ENCODE peak calls at places on chromosomes 5 and 9, in seven cellular contexts. One of them, this sample, is unnamed. For H3K36me3, the result is how much of the 10 kb centered on the place peaks cover.

GRCh38 chr9:87324613-87325194 is 173.0 kb upstream of the DAPK1 start:
- DNase-seq in left ventricle myocardium inferior: no peak
- DNase-seq in IMR-90: peak
- DNase-seq in right atrium auricular region: no peak
- DNase-seq in H7: peak
- DNase-seq in PC-3: peak
- DNase-seq in naive thymus-derived CD4-positive, alpha-beta T cell: peak
- DNase-seq in this sample: peak

GRCh38 chr5:473344-474192 is 30.6 kb downstream of the EXOC3 start:
- DNase-seq in left ventricle myocardium inferior: peak
- DNase-seq in IMR-90: peak
- DNase-seq in right atrium auricular region: no peak
- DNase-seq in H7: peak
- DNase-seq in PC-3: peak
- DNase-seq in naive thymus-derived CD4-positive, alpha-beta T cell: peak
- DNase-seq in this sample: peak

GRCh38 chr9:133633681-133633990 is 2.5 kb upstream of the DBH start:
- DNase-seq in left ventricle myocardium inferior: no peak
- DNase-seq in IMR-90: no peak
- DNase-seq in right atrium auricular region: no peak
- DNase-seq in H7: peak
- DNase-seq in PC-3: no peak
- DNase-seq in naive thymus-derived CD4-positive, alpha-beta T cell: no peak
- DNase-seq in this sample: no peak

GRCh38 chr5:168793844-168794837 is 215.0 kb upstream of the PANK3 start:
- DNase-seq in left ventricle myocardium inferior: no peak
- DNase-seq in IMR-90: peak
- DNase-seq in right atrium auricular region: peak
- DNase-seq in H7: no peak
- DNase-seq in PC-3: no peak
- DNase-seq in naive thymus-derived CD4-positive, alpha-beta T cell: no peak
- DNase-seq in this sample: no peak

GRCh38 chr9:89185980-89186379 is 7.4 kb upstream of the SHC3 start:
- DNase-seq in left ventricle myocardium inferior: no peak
- DNase-seq in IMR-90: peak
- DNase-seq in right atrium auricular region: no peak
- DNase-seq in H7: peak
- DNase-seq in PC-3: peak
- DNase-seq in naive thymus-derived CD4-positive, alpha-beta T cell: no peak
- DNase-seq in this sample: peak

GRCh38 chr5:126810983-126811382 is 34.0 kb downstream of the LMNB1 start:
- DNase-seq in left ventricle myocardium inferior: no peak
- DNase-seq in IMR-90: no peak
- DNase-seq in right atrium auricular region: no peak
- DNase-seq in H7: no peak
- DNase-seq in PC-3: no peak
- DNase-seq in naive thymus-derived CD4-positive, alpha-beta T cell: no peak
- DNase-seq in this sample: no peak

GRCh38 chr9:132078369-132079356 is 1.0 kb downstream of the MED27 start:
- DNase-seq in left ventricle myocardium inferior: no peak
- DNase-seq in IMR-90: peak
- DNase-seq in right atrium auricular region: no peak
- DNase-seq in H7: no peak
- DNase-seq in PC-3: peak
- DNase-seq in naive thymus-derived CD4-positive, alpha-beta T cell: peak
- DNase-seq in this sample: peak

GRCh38 chr5:109455598-109456096 is 45.9 kb upstream of the PJA2 start:
- DNase-seq in left ventricle myocardium inferior: no peak
- DNase-seq in IMR-90: peak
- DNase-seq in right atrium auricular region: peak
- DNase-seq in H7: no peak
- DNase-seq in PC-3: peak
- DNase-seq in naive thymus-derived CD4-positive, alpha-beta T cell: no peak
- DNase-seq in this sample: peak

GRCh38 chr9:112532427-112532826 is 45.8 kb downstream of the KIAA1958 start:
- DNase-seq in left ventricle myocardium inferior: no peak
- DNase-seq in IMR-90: peak
- DNase-seq in right atrium auricular region: peak
- DNase-seq in H7: no peak
- DNase-seq in PC-3: no peak
- DNase-seq in naive thymus-derived CD4-positive, alpha-beta T cell: no peak
- DNase-seq in this sample: peak

GRCh38 chr5:33277061-33277460 is 163.7 kb upstream of the TARS1 start:
- DNase-seq in left ventricle myocardium inferior: no peak
- DNase-seq in IMR-90: no peak
- DNase-seq in right atrium auricular region: no peak
- DNase-seq in H7: no peak
- DNase-seq in PC-3: no peak
- DNase-seq in naive thymus-derived CD4-positive, alpha-beta T cell: no peak
- DNase-seq in this sample: no peak

GRCh38 chr9:91411096-91411771 is 12.4 kb downstream of the NFIL3 start:
- DNase-seq in left ventricle myocardium inferior: no peak
- DNase-seq in IMR-90: peak
- DNase-seq in right atrium auricular region: no peak
- DNase-seq in H7: no peak
- DNase-seq in PC-3: peak
- DNase-seq in naive thymus-derived CD4-positive, alpha-beta T cell: no peak
- DNase-seq in this sample: no peak

GRCh38 chr9:137482094-137482781 is 23.1 kb upstream of the NSMF start:
- DNase-seq in left ventricle myocardium inferior: no peak
- DNase-seq in IMR-90: peak
- DNase-seq in right atrium auricular region: peak
- DNase-seq in H7: peak
- DNase-seq in PC-3: peak
- DNase-seq in naive thymus-derived CD4-positive, alpha-beta T cell: peak
- DNase-seq in this sample: peak

GRCh38 chr9:109730228-109730627 is 49.8 kb upstream of the PALM2AKAP2 start:
- DNase-seq in left ventricle myocardium inferior: no peak
- DNase-seq in IMR-90: no peak
- DNase-seq in right atrium auricular region: no peak
- DNase-seq in H7: no peak
- DNase-seq in PC-3: peak
- DNase-seq in naive thymus-derived CD4-positive, alpha-beta T cell: no peak
- DNase-seq in this sample: peak

GRCh38 chr5:10588109-10588775 is 24.4 kb downstream of the ANKRD33B start:
- DNase-seq in left ventricle myocardium inferior: no peak
- DNase-seq in IMR-90: no peak
- DNase-seq in right atrium auricular region: no peak
- DNase-seq in H7: no peak
- DNase-seq in PC-3: no peak
- DNase-seq in naive thymus-derived CD4-positive, alpha-beta T cell: no peak
- DNase-seq in this sample: no peak

GRCh38 chr9:99031994-99032393 is 72.9 kb upstream of the TGFBR1 start:
- DNase-seq in left ventricle myocardium inferior: no peak
- DNase-seq in IMR-90: no peak
- DNase-seq in right atrium auricular region: no peak
- DNase-seq in H7: no peak
- DNase-seq in PC-3: no peak
- DNase-seq in naive thymus-derived CD4-positive, alpha-beta T cell: no peak
- DNase-seq in this sample: no peak

GRCh38 chr5:165242701-165243100 is 1737.3 kb downstream of the MAT2B start:
- DNase-seq in left ventricle myocardium inferior: no peak
- DNase-seq in IMR-90: no peak
- DNase-seq in right atrium auricular region: no peak
- DNase-seq in H7: no peak
- DNase-seq in PC-3: no peak
- DNase-seq in naive thymus-derived CD4-positive, alpha-beta T cell: no peak
- DNase-seq in this sample: no peak

GRCh38 chr5:157458835-157459234 is 1.2 kb upstream of the NIPAL4 start:
- DNase-seq in left ventricle myocardium inferior: no peak
- DNase-seq in IMR-90: no peak
- DNase-seq in right atrium auricular region: no peak
- DNase-seq in H7: peak
- DNase-seq in PC-3: no peak
- DNase-seq in naive thymus-derived CD4-positive, alpha-beta T cell: no peak
- DNase-seq in this sample: no peak

GRCh38 chr9:84670801-84671153 is 1.2 kb downstream of the NTRK2 start:
- DNase-seq in left ventricle myocardium inferior: no peak
- DNase-seq in IMR-90: no peak
- DNase-seq in right atrium auricular region: no peak
- DNase-seq in H7: no peak
- DNase-seq in PC-3: no peak
- DNase-seq in naive thymus-derived CD4-positive, alpha-beta T cell: no peak
- DNase-seq in this sample: no peak

GRCh38 chr5:1346627-1347440 is 1.9 kb upstream of the CLPTM1L start:
- DNase-seq in left ventricle myocardium inferior: no peak
- DNase-seq in IMR-90: no peak
- DNase-seq in right atrium auricular region: no peak
- DNase-seq in H7: no peak
- DNase-seq in PC-3: no peak
- DNase-seq in naive thymus-derived CD4-positive, alpha-beta T cell: no peak
- DNase-seq in this sample: no peak

GRCh38 chr5:132056610-132057497 is 3.6 kb upstream of the IL3 start:
- DNase-seq in left ventricle myocardium inferior: peak
- DNase-seq in IMR-90: no peak
- DNase-seq in right atrium auricular region: peak
- DNase-seq in H7: peak
- DNase-seq in PC-3: no peak
- DNase-seq in naive thymus-derived CD4-positive, alpha-beta T cell: no peak
- DNase-seq in this sample: no peak

GRCh38 chr9:78326564-78326963 is 29.6 kb downstream of the PSAT1 start:
- DNase-seq in left ventricle myocardium inferior: no peak
- DNase-seq in IMR-90: no peak
- DNase-seq in right atrium auricular region: no peak
- DNase-seq in H7: no peak
- DNase-seq in PC-3: no peak
- DNase-seq in naive thymus-derived CD4-positive, alpha-beta T cell: no peak
- DNase-seq in this sample: no peak

GRCh38 chr9:78324682-78325081 is 27.8 kb downstream of the PSAT1 start:
- DNase-seq in left ventricle myocardium inferior: no peak
- DNase-seq in IMR-90: no peak
- DNase-seq in right atrium auricular region: no peak
- DNase-seq in H7: no peak
- DNase-seq in PC-3: no peak
- DNase-seq in naive thymus-derived CD4-positive, alpha-beta T cell: no peak
- DNase-seq in this sample: no peak

GRCh38 chr9:78325846-78326350 is 29.0 kb downstream of the PSAT1 start:
- DNase-seq in left ventricle myocardium inferior: no peak
- DNase-seq in IMR-90: no peak
- DNase-seq in right atrium auricular region: no peak
- DNase-seq in H7: no peak
- DNase-seq in PC-3: no peak
- DNase-seq in naive thymus-derived CD4-positive, alpha-beta T cell: no peak
- DNase-seq in this sample: no peak

GRCh38 chr9:78325343-78325742 is 28.4 kb downstream of the PSAT1 start:
- DNase-seq in left ventricle myocardium inferior: no peak
- DNase-seq in IMR-90: peak
- DNase-seq in right atrium auricular region: no peak
- DNase-seq in H7: no peak
- DNase-seq in PC-3: no peak
- DNase-seq in naive thymus-derived CD4-positive, alpha-beta T cell: peak
- DNase-seq in this sample: peak

DNA sequence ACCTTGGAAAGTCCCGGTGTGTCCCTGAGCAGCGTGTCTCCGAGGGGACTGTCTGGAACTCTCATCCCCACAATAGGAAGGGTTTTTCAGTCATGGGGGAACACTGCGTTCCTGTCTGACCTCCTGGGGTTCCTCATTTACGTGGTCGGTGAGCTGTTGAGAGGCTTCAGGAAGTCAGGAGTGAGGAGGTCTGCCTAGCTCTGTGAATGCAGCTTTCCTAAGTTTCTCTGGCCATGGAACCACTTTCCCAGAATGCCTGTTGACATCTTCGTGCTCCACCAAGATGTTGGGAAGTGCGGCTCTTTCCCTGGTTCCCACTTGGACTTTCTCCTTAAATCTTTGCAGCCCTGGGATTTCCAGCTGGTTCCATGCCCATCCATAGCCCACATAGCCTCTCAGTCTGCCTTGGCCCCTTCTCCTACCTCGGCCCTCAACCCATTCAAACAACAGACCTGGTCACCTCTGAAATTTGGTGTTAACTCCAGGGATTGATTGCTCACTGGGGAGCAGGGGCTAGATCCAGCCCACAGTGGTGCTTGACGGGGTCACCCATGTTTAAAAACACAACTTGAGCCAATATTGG is 27.2 kb downstream of the PSAT1 start:
- DNase-seq in left ventricle myocardium inferior: no peak
- DNase-seq in IMR-90: no peak
- DNase-seq in right atrium auricular region: peak
- DNase-seq in H7: no peak
- DNase-seq in PC-3: no peak
- DNase-seq in naive thymus-derived CD4-positive, alpha-beta T cell: no peak
- DNase-seq in this sample: no peak
- H3K36me3 ChIP-seq in left ventricle myocardium inferior: under half
- H3K36me3 ChIP-seq in IMR-90: under half
- H3K36me3 ChIP-seq in right atrium auricular region: under half
- H3K36me3 ChIP-seq in H7: half or more
- H3K36me3 ChIP-seq in PC-3: under half
- H3K36me3 ChIP-seq in naive thymus-derived CD4-positive, alpha-beta T cell: under half
- H3K36me3 ChIP-seq in this sample: under half

GRCh38 chr5:137960819-137961218 is 71.6 kb downstream of the PKD2L2 start:
- DNase-seq in left ventricle myocardium inferior: no peak
- DNase-seq in IMR-90: no peak
- DNase-seq in right atrium auricular region: no peak
- DNase-seq in H7: no peak
- DNase-seq in PC-3: no peak
- DNase-seq in naive thymus-derived CD4-positive, alpha-beta T cell: no peak
- DNase-seq in this sample: no peak
- H3K36me3 ChIP-seq in left ventricle myocardium inferior: under half
- H3K36me3 ChIP-seq in IMR-90: under half
- H3K36me3 ChIP-seq in right atrium auricular region: under half
- H3K36me3 ChIP-seq in H7: under half
- H3K36me3 ChIP-seq in PC-3: under half
- H3K36me3 ChIP-seq in naive thymus-derived CD4-positive, alpha-beta T cell: under half
- H3K36me3 ChIP-seq in this sample: under half

GRCh38 chr9:114743446-114743845 is 61.5 kb upstream of the TEX48 start:
- DNase-seq in left ventricle myocardium inferior: no peak
- DNase-seq in IMR-90: no peak
- DNase-seq in right atrium auricular region: no peak
- DNase-seq in H7: no peak
- DNase-seq in PC-3: no peak
- DNase-seq in naive thymus-derived CD4-positive, alpha-beta T cell: no peak
- DNase-seq in this sample: no peak
- H3K36me3 ChIP-seq in left ventricle myocardium inferior: under half
- H3K36me3 ChIP-seq in IMR-90: under half
- H3K36me3 ChIP-seq in right atrium auricular region: under half
- H3K36me3 ChIP-seq in H7: under half
- H3K36me3 ChIP-seq in PC-3: under half
- H3K36me3 ChIP-seq in naive thymus-derived CD4-positive, alpha-beta T cell: under half
- H3K36me3 ChIP-seq in this sample: under half

GRCh38 chr5:80668016-80668969 is 13.5 kb upstream of the DHFR start:
- DNase-seq in left ventricle myocardium inferior: no peak
- DNase-seq in IMR-90: no peak
- DNase-seq in right atrium auricular region: no peak
- DNase-seq in H7: peak
- DNase-seq in PC-3: no peak
- DNase-seq in naive thymus-derived CD4-positive, alpha-beta T cell: no peak
- DNase-seq in this sample: no peak
- H3K36me3 ChIP-seq in left ventricle myocardium inferior: under half
- H3K36me3 ChIP-seq in IMR-90: under half
- H3K36me3 ChIP-seq in right atrium auricular region: under half
- H3K36me3 ChIP-seq in H7: under half
- H3K36me3 ChIP-seq in PC-3: under half
- H3K36me3 ChIP-seq in naive thymus-derived CD4-positive, alpha-beta T cell: under half
- H3K36me3 ChIP-seq in this sample: under half

DNA sequence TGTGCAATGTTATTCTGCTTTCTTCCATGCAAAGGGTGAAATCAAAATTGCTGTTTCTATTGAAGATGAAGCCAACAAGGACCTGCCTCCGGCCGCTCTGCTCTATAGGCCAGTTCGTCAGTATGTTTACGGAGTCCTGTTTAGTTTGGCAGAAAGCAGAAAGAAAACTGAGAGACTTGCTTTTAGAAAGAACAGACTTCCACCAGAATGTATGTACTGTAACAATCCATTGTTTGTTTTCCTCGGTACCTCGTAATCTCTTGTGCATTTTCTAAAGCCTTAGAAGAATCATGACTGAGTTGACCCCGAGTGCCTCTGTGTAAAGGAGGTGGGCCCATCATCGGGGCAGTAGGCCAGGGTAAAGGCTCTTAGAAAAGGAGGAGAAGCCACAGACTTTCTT is 44.3 kb upstream of the PHF2 start:
- DNase-seq in left ventricle myocardium inferior: no peak
- DNase-seq in IMR-90: no peak
- DNase-seq in right atrium auricular region: no peak
- DNase-seq in H7: no peak
- DNase-seq in PC-3: no peak
- DNase-seq in naive thymus-derived CD4-positive, alpha-beta T cell: no peak
- DNase-seq in this sample: no peak
- H3K36me3 ChIP-seq in left ventricle myocardium inferior: half or more
- H3K36me3 ChIP-seq in IMR-90: under half
- H3K36me3 ChIP-seq in right atrium auricular region: half or more
- H3K36me3 ChIP-seq in H7: under half
- H3K36me3 ChIP-seq in PC-3: under half
- H3K36me3 ChIP-seq in naive thymus-derived CD4-positive, alpha-beta T cell: under half
- H3K36me3 ChIP-seq in this sample: half or more